ENCODE peak calls at places on chromosomes 5 and 9, in five cellular contexts. T, A, Q, P and O are unnamed samples. For H3K4me1, the result is how much of the 10 kb centered on the place peaks cover.

GRCh38 chr9:105646879-105647594 is 15.2 kb upstream of the TAL2 start:
- DNase-seq in T (no peak), A (no peak), Q (no peak), P (no peak), O (no peak)

GRCh38 chr5:164573397-164573796 is 1068.0 kb downstream of the MAT2B start:
- DNase-seq in T (no peak), A (no peak), Q (no peak), P (no peak), O (no peak)

GRCh38 chr5:32771037-32771436 is 59.9 kb downstream of the NPR3 start:
- DNase-seq in T (no peak), A (no peak), Q (no peak), P (no peak), O (no peak)

GRCh38 chr9:68706579-68707201 is 1.6 kb downstream of the PIP5K1B start:
- DNase-seq in T (no peak), A (no peak), Q (peak), P (no peak), O (no peak)

GRCh38 chr5:74414228-74414627 is 226.3 kb downstream of the ENC1 start:
- DNase-seq in T (no peak), A (no peak), Q (no peak), P (no peak), O (no peak)

GRCh38 chr5:155833282-155833681 is 493.7 kb upstream of the SGCD start:
- DNase-seq in T (no peak), A (no peak), Q (no peak), P (no peak), O (no peak)

GRCh38 chr9:33106827-33107621 is 30.6 kb upstream of the SMU1 start:
- DNase-seq in T (no peak), A (no peak), Q (no peak), P (peak), O (no peak)

GRCh38 chr5:54517174-54517511 is 416 bp upstream of the SNX18 start:
- DNase-seq in T (no peak), A (no peak), Q (no peak), P (no peak), O (no peak)

GRCh38 chr5:120532835-120533234 is 68.7 kb downstream of the PRR16 start:
- DNase-seq in T (no peak), A (no peak), Q (no peak), P (no peak), O (no peak)

GRCh38 chr9:135523521-135524129 is 2.4 kb downstream of the LCN1 start:
- DNase-seq in T (no peak), A (no peak), Q (no peak), P (no peak), O (no peak)

GRCh38 chr9:36762958-36763357 is 190.3 kb downstream of the MELK start:
- DNase-seq in T (no peak), A (no peak), Q (no peak), P (no peak), O (no peak)

GRCh38 chr5:88141695-88141979 is 127.0 kb downstream of the TMEM161B start:
- DNase-seq in T (no peak), A (no peak), Q (no peak), P (no peak), O (no peak)

GRCh38 chr5:88140863-88141694 is 127.6 kb downstream of the TMEM161B start:
- DNase-seq in T (peak), A (peak), Q (peak), P (peak), O (peak)

GRCh38 chr5:88143693-88144218 is 124.9 kb downstream of the TMEM161B start:
- DNase-seq in T (no peak), A (no peak), Q (no peak), P (no peak), O (peak)

GRCh38 chr5:88142801-88143692 is 125.6 kb downstream of the TMEM161B start:
- DNase-seq in T (no peak), A (no peak), Q (peak), P (peak), O (no peak)

DNA sequence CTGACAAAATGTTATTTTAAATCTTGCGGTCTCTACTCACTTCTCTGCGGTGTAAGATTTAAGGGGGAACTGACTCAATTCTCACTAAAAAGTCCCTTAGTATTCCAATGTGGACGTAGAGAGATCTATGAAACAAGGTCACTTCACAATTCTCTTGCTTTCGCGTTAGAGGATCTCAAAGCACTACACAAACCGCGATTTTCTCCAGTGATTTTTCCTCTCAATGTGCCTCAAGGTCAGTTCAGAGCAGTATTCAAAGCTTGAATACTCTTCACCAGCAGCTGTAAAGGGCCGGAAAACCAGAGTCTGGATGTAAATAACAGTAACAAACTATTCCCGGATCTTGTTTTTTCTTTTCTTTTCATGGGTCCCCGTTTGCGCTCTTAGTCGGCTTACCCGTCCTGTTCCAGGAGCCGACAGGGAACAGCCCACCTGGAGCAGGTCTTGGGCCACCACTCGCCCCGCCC is 128.2 kb downstream of the TMEM161B start:
- DNase-seq in T (no peak), A (no peak), Q (no peak), P (peak), O (no peak)
- H3K4me3 ChIP-seq in T (peak), A (peak), Q (peak), P (peak), O (peak)

GRCh38 chr9:134375430-134376385 is 49.5 kb downstream of the RXRA start:
- DNase-seq in T (no peak), A (no peak), Q (no peak), P (peak), O (no peak)

GRCh38 chr9:134373953-134374300 is 47.7 kb downstream of the RXRA start:
- DNase-seq in T (no peak), A (no peak), Q (no peak), P (no peak), O (no peak)

GRCh38 chr9:134376386-134377142 is 50.3 kb downstream of the RXRA start:
- DNase-seq in T (no peak), A (no peak), Q (no peak), P (no peak), O (no peak)

GRCh38 chr9:134374301-134375010 is 48.2 kb downstream of the RXRA start:
- DNase-seq in T (no peak), A (no peak), Q (no peak), P (no peak), O (no peak)

GRCh38 chr9:134375011-134375390 is 48.7 kb downstream of the RXRA start:
- DNase-seq in T (no peak), A (no peak), Q (no peak), P (peak), O (no peak)
- H3K4me1 ChIP-seq in T (under half), A (half or more), Q (under half), P (under half), O (under half)

GRCh38 chr5:149584106-149584505 is 2.8 kb downstream of the ARHGEF37 start:
- DNase-seq in T (no peak), A (no peak), Q (no peak), P (no peak), O (no peak)

GRCh38 chr5:149581192-149581861 is at the start of gene ARHGEF37:
- DNase-seq in T (peak), A (peak), Q (peak), P (peak), O (peak)

GRCh38 chr5:149580808-149581191 is 498 bp upstream of the ARHGEF37 start:
- DNase-seq in T (no peak), A (no peak), Q (no peak), P (no peak), O (no peak)

GRCh38 chr5:149583394-149583793 is 2.1 kb downstream of the ARHGEF37 start:
- DNase-seq in T (no peak), A (no peak), Q (no peak), P (peak), O (no peak)

GRCh38 chr5:149581931-149582768 is 852 bp downstream of the ARHGEF37 start:
- DNase-seq in T (no peak), A (no peak), Q (no peak), P (peak), O (no peak)
- H3K4me3 ChIP-seq in T (peak), A (peak), Q (no peak), P (peak), O (peak)

DNA sequence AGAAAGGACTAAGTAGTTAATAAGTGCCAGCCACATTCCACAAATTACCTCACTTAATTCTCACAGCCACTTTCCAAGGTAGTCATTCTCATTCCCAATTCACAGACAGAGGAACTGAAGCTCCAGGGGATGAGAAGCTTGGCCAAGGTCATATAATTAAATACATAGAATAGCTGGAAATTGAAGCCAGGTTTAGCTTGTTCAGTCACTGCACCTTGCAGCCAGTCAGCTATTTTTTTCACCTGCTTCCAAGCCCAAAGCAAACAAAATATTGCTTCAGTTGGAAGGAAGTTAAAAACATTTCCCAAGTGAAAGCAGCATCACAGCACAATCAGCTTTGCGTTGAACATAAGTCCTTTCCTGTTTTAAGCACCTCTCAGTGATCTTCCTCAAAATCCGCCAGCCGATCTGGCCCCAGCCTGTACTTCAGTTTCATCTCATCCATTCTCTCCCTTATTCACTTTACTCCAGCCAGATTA is 4.8 kb downstream of the ALDH1A1 start:
- DNase-seq in T (no peak), A (no peak), Q (no peak), P (no peak), O (no peak)
- H3K4me1 ChIP-seq in T (under half), A (half or more), Q (under half), P (under half), O (under half)

GRCh38 chr9:127074561-127075548 is 47.6 kb downstream of the ANGPTL2 start:
- DNase-seq in T (no peak), A (no peak), Q (no peak), P (no peak), O (no peak)
- H3K4me3 ChIP-seq in T (no peak), A (no peak), Q (no peak), P (no peak), O (no peak)

GRCh38 chr9:127563579-127563978 is 48.5 kb upstream of the STXBP1 start:
- DNase-seq in T (no peak), A (no peak), Q (no peak), P (no peak), O (no peak)

GRCh38 chr9:127565231-127565630 is 46.8 kb upstream of the STXBP1 start:
- DNase-seq in T (no peak), A (no peak), Q (no peak), P (no peak), O (no peak)

GRCh38 chr9:127561491-127562270 is 50.4 kb upstream of the STXBP1 start:
- DNase-seq in T (no peak), A (no peak), Q (peak), P (peak), O (no peak)

GRCh38 chr9:127562841-127563523 is 49.1 kb upstream of the STXBP1 start:
- DNase-seq in T (no peak), A (no peak), Q (no peak), P (peak), O (no peak)

GRCh38 chr9:127562271-127562780 is 49.8 kb upstream of the STXBP1 start:
- DNase-seq in T (no peak), A (no peak), Q (no peak), P (no peak), O (no peak)
- H3K4me1 ChIP-seq in T (under half), A (half or more), Q (under half), P (half or more), O (under half)